ENCODE peak calls at places on chromosomes 12 and 14, in six cellular contexts. Q, H, W, B, Y and Z are unnamed samples.

GRCh38 chr12:125412506-125412905 is 347.3 kb downstream of the AACS start:
- DNase-seq in Y (no peak), Q (no peak), W (no peak), B (no peak), H (no peak), Z (no peak)

GRCh38 chr12:120678572-120678971 is 8.4 kb upstream of the MLEC start:
- DNase-seq in H (no peak), Y (peak), B (no peak), W (no peak), Q (no peak), Z (no peak)

GRCh38 chr14:99122521-99123125 is 149.4 kb downstream of the BCL11B start:
- DNase-seq in W (no peak), Q (no peak), H (peak), Y (peak), B (no peak), Z (peak)

GRCh38 chr12:90938451-90938850 is 16.5 kb downstream of the CCER1 start:
- DNase-seq in W (no peak), H (no peak), Y (peak), Q (no peak), B (no peak), Z (no peak)

GRCh38 chr12:51905507-51906438 is 1.5 kb upstream of the ACVRL1 start:
- DNase-seq in W (no peak), B (no peak), H (no peak), Q (no peak), Y (no peak), Z (peak)

GRCh38 chr12:22860926-22861325 is 236.0 kb downstream of the ETNK1 start:
- DNase-seq in Q (no peak), H (peak), Y (no peak), B (no peak), W (no peak), Z (no peak)

GRCh38 chr14:72629534-72629933 is 264.4 kb downstream of the DPF3 start:
- DNase-seq in H (no peak), W (no peak), Y (no peak), B (no peak), Q (no peak), Z (no peak)

GRCh38 chr14:100446572-100446971 is 123.4 kb downstream of the SLC25A47 start:
- DNase-seq in H (peak), Q (no peak), Y (no peak), B (no peak), W (no peak), Z (no peak)

GRCh38 chr14:104924421-104925213 is at the start of gene PLD4:
- DNase-seq in H (no peak), W (no peak), B (no peak), Q (no peak), Y (no peak), Z (no peak)

GRCh38 chr12:49961993-49962764 is 507 bp downstream of the AQP5 start:
- DNase-seq in H (peak), Q (no peak), Y (no peak), B (no peak), W (no peak), Z (no peak)